ENCODE peak calls at places on chromosomes 11 and 22, in four cellular contexts. E is prostate gland, O is endothelial cell of umbilical vein, N is fibroblast of lung. J is an unnamed sample.

GRCh38 chr11:73810637-73811036 is 23.0 kb downstream of the MRPL48 start:
- DNase-seq in N (peak), O (no peak), E (no peak), J (no peak)

GRCh38 chr11:1573847-1574255 is 1.8 kb upstream of the DUSP8 start:
- DNase-seq in E (peak), O (no peak), N (no peak), J (no peak)

GRCh38 chr22:21947040-21948014 is 5.3 kb downstream of the PPM1F start:
- DNase-seq in O (peak), N (peak), E (no peak), J (no peak)

GRCh38 chr11:125505518-125505917 is 9.5 kb upstream of the FEZ1 start:
- DNase-seq in O (no peak), E (no peak), N (no peak), J (no peak)

GRCh38 chr11:117840881-117841581 is 16.5 kb upstream of the FXYD2 start:
- DNase-seq in E (no peak), N (no peak), O (no peak), J (no peak)

GRCh38 chr11:27485930-27486773 is 13.6 kb upstream of the LGR4 start:
- DNase-seq in E (peak), N (peak), O (peak), J (no peak)

GRCh38 chr11:10304495-10305261 is at the start of gene ADM:
- DNase-seq in O (peak), E (peak), N (peak), J (peak)

GRCh38 chr22:24393012-24393559 is 34.3 kb upstream of the ADORA2A start:
- DNase-seq in N (no peak), O (no peak), E (no peak), J (no peak)

GRCh38 chr11:122979815-122980656 is 1.6 kb downstream of the BSX start:
- DNase-seq in N (no peak), E (no peak), O (no peak), J (no peak)

GRCh38 chr22:41825376-41825775 is 7.5 kb upstream of the SREBF2 start:
- DNase-seq in N (peak), E (no peak), O (peak), J (no peak)

GRCh38 chr22:36365020-36365411 is 22.8 kb downstream of the MYH9 start:
- DNase-seq in N (peak), O (peak), E (no peak), J (peak)

GRCh38 chr22:36368359-36368983 is 19.3 kb downstream of the MYH9 start:
- DNase-seq in N (peak), O (peak), E (no peak), J (no peak)

GRCh38 chr11:22276535-22276934 is 61.6 kb upstream of the SLC17A6 start:
- DNase-seq in E (no peak), N (no peak), O (peak), J (no peak)

GRCh38 chr11:74546752-74547151 is 45.6 kb upstream of the POLD3 start:
- DNase-seq in O (no peak), N (no peak), E (peak), J (no peak)

GRCh38 chr11:12143461-12144258 is 33.3 kb downstream of the MICAL2 start:
- DNase-seq in N (no peak), E (no peak), O (no peak), J (no peak)

GRCh38 chr11:117862019-117862725 is 14.3 kb downstream of the FXYD6 start:
- DNase-seq in E (no peak), O (no peak), N (no peak), J (no peak)

GRCh38 chr22:47043835-47044721 is 281.6 kb downstream of the TBC1D22A start:
- DNase-seq in O (peak), N (peak), E (no peak), J (no peak)

GRCh38 chr11:56885182-56885581 is 103.5 kb upstream of the OR5AK2 start:
- DNase-seq in E (peak), O (no peak), N (no peak), J (no peak)

GRCh38 chr22:28024422-28024888 is 105.4 kb upstream of the PITPNB start:
- DNase-seq in E (no peak), O (no peak), N (no peak), J (no peak)

GRCh38 chr11:72079776-72080325 is 491 bp downstream of the NUMA1 start:
- DNase-seq in O (no peak), E (peak), N (peak), J (no peak)

GRCh38 chr11:86192858-86193257 is 51.7 kb upstream of the EED start:
- DNase-seq in N (no peak), E (no peak), O (no peak), J (no peak)

GRCh38 chr11:28169816-28170215 is 61.6 kb downstream of the METTL15 start:
- DNase-seq in O (no peak), E (no peak), N (no peak), J (no peak)

DNA sequence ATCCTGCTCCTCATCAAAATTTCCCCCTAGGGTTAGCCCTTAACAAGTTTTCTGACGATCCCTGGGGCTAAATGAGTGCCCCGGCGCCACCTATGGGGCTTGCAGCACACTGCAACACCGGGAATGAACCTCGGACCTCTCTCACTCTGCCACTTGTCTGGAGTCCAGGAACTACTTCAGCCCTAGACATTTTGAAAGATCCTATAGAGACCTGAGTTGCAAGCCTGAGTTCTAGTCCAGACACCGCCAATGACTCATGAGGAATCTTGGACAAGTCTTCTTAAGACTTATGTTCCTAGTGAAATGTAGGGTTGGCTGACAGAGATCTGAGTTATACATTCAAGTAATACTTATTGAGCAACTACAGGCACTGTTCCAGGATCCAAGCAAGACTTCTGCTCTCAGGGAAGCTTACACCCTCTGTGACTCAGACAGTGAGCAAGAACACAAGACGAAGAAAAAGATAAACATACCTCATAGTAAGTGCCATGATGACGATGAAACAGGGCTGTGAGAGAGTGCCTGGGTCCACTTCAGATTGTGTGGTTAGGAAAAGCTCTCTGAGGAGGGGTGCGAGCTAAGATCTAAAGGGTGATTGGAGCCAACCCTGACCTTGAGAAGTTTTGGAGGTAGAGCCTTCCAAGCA is 10.2 kb upstream of the STK33 start:
- DNase-seq in O (peak), E (no peak), N (peak), J (peak)
- TF ChIP-seq CTCF in O (peak), E (peak), N (peak), J (peak)

GRCh38 chr11:65432686-65433582 is 10.3 kb downstream of the NEAT1 start:
- DNase-seq in N (peak), O (peak), E (no peak), J (no peak)
- TF ChIP-seq CTCF in N (no peak), O (no peak), E (peak), J (no peak)

GRCh38 chr22:18070556-18071306 is 7.1 kb upstream of the PEX26 start:
- DNase-seq in N (no peak), O (no peak), E (peak), J (no peak)
- TF ChIP-seq CTCF in N (peak), O (peak), E (peak), J (peak)

GRCh38 chr11:35084817-35085424 is 54.0 kb upstream of the CD44 start:
- DNase-seq in N (no peak), O (no peak), E (no peak), J (no peak)

GRCh38 chr11:35079581-35079980 is 59.4 kb upstream of the CD44 start:
- DNase-seq in N (no peak), O (no peak), E (no peak), J (no peak)

GRCh38 chr11:35083181-35084061 is 55.5 kb upstream of the CD44 start:
- DNase-seq in N (peak), E (peak), O (no peak), J (peak)

GRCh38 chr11:35085766-35086165 is 53.2 kb upstream of the CD44 start:
- DNase-seq in N (no peak), O (no peak), E (no peak), J (no peak)

DNA sequence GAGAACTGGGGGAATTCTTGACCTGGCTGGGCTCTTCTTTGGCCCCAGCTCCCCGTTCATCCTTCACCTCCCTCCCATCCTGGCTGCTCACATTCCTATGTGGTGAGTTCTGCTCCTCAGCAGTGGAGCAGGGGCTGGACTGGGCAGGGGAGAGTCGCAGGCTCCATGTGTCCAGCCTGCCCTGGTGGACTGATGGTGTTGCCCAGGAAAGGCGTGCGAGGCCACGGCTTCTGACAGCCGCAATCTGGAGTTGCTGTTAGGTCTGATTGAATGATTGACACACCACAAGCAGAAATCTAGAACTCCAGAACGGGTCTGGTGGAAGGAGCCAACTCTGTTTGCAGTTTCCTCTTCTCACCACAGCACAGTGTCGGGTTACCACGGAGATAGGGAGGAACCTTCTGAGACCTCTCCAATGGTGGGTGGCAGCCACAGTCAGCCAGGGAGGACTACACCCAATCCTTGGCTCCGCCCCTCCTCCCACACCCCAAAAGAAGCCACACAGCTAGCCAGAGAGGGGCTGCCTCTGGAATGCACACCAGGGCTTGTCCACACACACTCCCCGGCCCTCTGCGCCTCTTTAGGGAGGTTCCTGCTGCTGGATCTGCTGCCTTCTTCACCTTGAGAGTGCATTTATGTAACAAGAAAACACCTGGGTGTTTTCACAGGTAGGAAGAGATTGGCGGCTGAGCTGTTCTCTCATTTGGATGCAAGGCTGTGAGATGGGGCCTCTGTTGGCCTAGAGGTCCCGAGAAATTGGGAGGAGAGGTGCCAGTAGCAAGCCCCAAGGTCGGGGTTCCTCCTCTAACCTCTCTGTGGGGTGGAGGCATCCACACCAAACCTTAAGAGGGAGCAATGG is 56.4 kb upstream of the CD44 start:
- DNase-seq in N (peak), E (no peak), O (no peak), J (peak)
- TF ChIP-seq CTCF in N (no peak), E (no peak), O (no peak), J (peak)

GRCh38 chr22:25420471-25420924 is 144.0 kb upstream of the GRK3 start:
- DNase-seq in O (no peak), N (no peak), E (no peak), J (no peak)

GRCh38 chr22:25417792-25418191 is 146.7 kb upstream of the GRK3 start:
- DNase-seq in E (no peak), O (no peak), N (no peak), J (no peak)

GRCh38 chr22:25419247-25420113 is 145.0 kb upstream of the GRK3 start:
- DNase-seq in E (no peak), O (peak), N (peak), J (no peak)

GRCh38 chr22:25420925-25421904 is 143.3 kb upstream of the GRK3 start:
- DNase-seq in E (no peak), N (peak), O (no peak), J (no peak)
- TF ChIP-seq CTCF in E (no peak), N (no peak), O (no peak), J (no peak)